ENCODE peak calls at places on chromosomes 6 and 20, in nine cellular contexts. E is spleen, C is heart left ventricle, S is SJCRH30, P is transverse colon, H is left lung, Q is aorta, K is thoracic aorta, J is fibroblast of lung. X is an unnamed sample.

GRCh38 chr6:77416839-77417238 is 46.5 kb downstream of the HTR1B start:
- DNase-seq in P (no peak), E (no peak), J (no peak), C (no peak), K (no peak), H (no peak), Q (no peak), S (no peak), X (no peak)

GRCh38 chr6:38375937-38376336 is 263.8 kb downstream of the BTBD9 start:
- DNase-seq in Q (no peak), C (no peak), E (no peak), J (no peak), S (no peak), K (no peak), H (no peak), P (no peak), X (no peak)

GRCh38 chr6:16585805-16586204 is 175.5 kb downstream of the ATXN1 start:
- DNase-seq in H (no peak), E (no peak), C (peak; percentile 15), P (no peak), J (no peak), K (no peak), S (no peak), Q (no peak), X (no peak)

GRCh38 chr6:56954389-56955170 is at the start of gene BEND6:
- DNase-seq in K (no peak), C (no peak), Q (peak; percentile 65), P (peak; percentile 38), H (peak; percentile 84), E (peak; percentile 79), J (peak; percentile 89), S (peak; percentile 57), X (peak; percentile 64)

GRCh38 chr6:7325750-7326149 is 12.8 kb upstream of the SSR1 start:
- DNase-seq in C (no peak), S (no peak), K (no peak), P (no peak), Q (no peak), E (no peak), J (no peak), H (no peak), X (no peak)

GRCh38 chr6:82877213-82878195 is 188.1 kb downstream of the UBE3D start:
- DNase-seq in K (no peak), P (no peak), J (peak; percentile 92), Q (no peak), E (no peak), C (no peak), S (peak; percentile 27), H (no peak), X (no peak)

GRCh38 chr6:12163149-12163548 is 127.0 kb upstream of the EDN1 start:
- DNase-seq in J (no peak), C (no peak), Q (no peak), H (no peak), E (peak; percentile 80), P (no peak), K (no peak), S (no peak), X (no peak)

GRCh38 chr6:26428206-26428605 is 12.1 kb upstream of the BTN3A3 start:
- DNase-seq in J (no peak), K (no peak), S (no peak), P (no peak), Q (no peak), C (no peak), E (no peak), H (no peak), X (no peak)

GRCh38 chr6:12534454-12534853 is 182.1 kb upstream of the PHACTR1 start:
- DNase-seq in Q (no peak), K (no peak), H (no peak), C (no peak), S (no peak), P (no peak), E (no peak), J (no peak), X (no peak)

GRCh38 chr20:57505991-57506390 is 18.9 kb downstream of the CTCFL start:
- DNase-seq in Q (no peak), P (no peak), H (no peak), S (no peak), K (no peak), C (no peak), J (no peak), E (no peak), X (no peak)

GRCh38 chr6:125073071-125073470 is 80.5 kb upstream of the TPD52L1 start:
- DNase-seq in C (no peak), P (no peak), Q (no peak), S (no peak), H (no peak), J (peak; percentile 15), K (no peak), E (no peak), X (no peak)

GRCh38 chr20:52766645-52767435 is 205.3 kb upstream of the TSHZ2 start:
- DNase-seq in C (no peak), P (no peak), S (no peak), K (no peak), E (no peak), H (no peak), Q (no peak), J (no peak), X (no peak)

GRCh38 chr6:82251942-82252341 is 4.4 kb upstream of the IBTK start:
- DNase-seq in S (no peak), K (no peak), J (peak; percentile 27), E (no peak), Q (no peak), C (no peak), P (no peak), H (no peak), X (no peak)

GRCh38 chr20:44573501-44573869 is 8.9 kb upstream of the PKIG start:
- DNase-seq in S (no peak), K (no peak), Q (no peak), C (no peak), E (no peak), J (no peak), H (no peak), P (no peak), X (no peak)
- H3K9me3 ChIP-seq in S (no peaks in the 10 kb centered on the region), K (no peaks in the 10 kb centered on the region), Q (no peaks in the 10 kb centered on the region), C (no peaks in the 10 kb centered on the region), E (no peaks in the 10 kb centered on the region), J (no peaks in the 10 kb centered on the region), H (no peaks in the 10 kb centered on the region), P (no peaks in the 10 kb centered on the region), X (no peaks in the 10 kb centered on the region)

GRCh38 chr6:17865243-17865642 is 122.2 kb downstream of the KIF13A start:
- DNase-seq in H (no peak), C (no peak), E (no peak), P (peak; percentile 59), S (no peak), K (no peak), J (peak; percentile 60), Q (no peak), X (peak; percentile 95)
- H3K27ac ChIP-seq in H (peak overlapping the region; percentile 16), C (peak overlapping the region; percentile 58), E (no peak overlapping the region), P (peak overlapping the region; percentile 70), S (peak overlapping the region; percentile 89), K (peak overlapping the region; percentile 79), J (peak overlapping the region; percentile 77), Q (peak overlapping the region; percentile 97), X (peak overlapping the region; percentile 100)

DNA sequence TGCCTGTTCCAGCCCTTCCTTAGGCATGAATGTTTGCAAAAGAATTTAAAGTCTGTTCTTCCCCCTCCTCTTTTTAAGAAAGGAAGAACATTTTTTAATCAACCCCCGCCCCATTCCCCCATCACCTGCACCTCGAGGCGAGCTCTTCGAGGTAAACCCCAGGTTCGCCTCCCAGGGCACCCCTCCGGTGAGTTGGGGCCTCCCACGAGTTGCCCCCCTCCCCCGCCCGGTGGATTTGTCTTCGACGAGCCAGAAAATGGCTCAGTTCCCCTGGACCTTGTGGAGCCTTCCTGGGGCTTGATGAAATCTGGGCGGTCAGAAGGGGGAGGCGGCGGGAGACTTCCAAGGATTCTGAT is 256 bp upstream of the OVOL2 start:
- DNase-seq in H (no peak), S (no peak), J (no peak), K (no peak), Q (no peak), P (no peak), E (no peak), C (no peak), X (no peak)
- H3K27me3 ChIP-seq in H (peaks cover 99% of the 10 kb centered on the region), S (no peaks in the 10 kb centered on the region), J (peaks cover 45% of the 10 kb centered on the region), K (peaks cover 4% of the 10 kb centered on the region), Q (no peaks in the 10 kb centered on the region), P (peaks cover 75% of the 10 kb centered on the region), E (peaks cover 68% of the 10 kb centered on the region), C (peaks cover 98% of the 10 kb centered on the region), X (no peaks in the 10 kb centered on the region)

GRCh38 chr20:56160956-56161355 is 87.6 kb upstream of the MC3R start:
- DNase-seq in C (no peak), E (no peak), K (no peak), Q (no peak), P (no peak), S (no peak), H (no peak), J (no peak), X (no peak)

GRCh38 chr20:56155625-56156024 is 92.9 kb upstream of the MC3R start:
- DNase-seq in H (no peak), C (no peak), Q (no peak), J (no peak), E (no peak), S (no peak), K (no peak), P (no peak), X (no peak)

GRCh38 chr20:56163806-56164205 is 84.7 kb upstream of the MC3R start:
- DNase-seq in P (no peak), H (no peak), C (no peak), S (peak; percentile 67), J (no peak), K (no peak), E (no peak), Q (no peak), X (no peak)

GRCh38 chr20:56157530-56158203 is 90.9 kb upstream of the MC3R start:
- DNase-seq in J (no peak), K (no peak), S (no peak), C (no peak), E (no peak), P (no peak), Q (no peak), H (no peak), X (no peak)

DNA sequence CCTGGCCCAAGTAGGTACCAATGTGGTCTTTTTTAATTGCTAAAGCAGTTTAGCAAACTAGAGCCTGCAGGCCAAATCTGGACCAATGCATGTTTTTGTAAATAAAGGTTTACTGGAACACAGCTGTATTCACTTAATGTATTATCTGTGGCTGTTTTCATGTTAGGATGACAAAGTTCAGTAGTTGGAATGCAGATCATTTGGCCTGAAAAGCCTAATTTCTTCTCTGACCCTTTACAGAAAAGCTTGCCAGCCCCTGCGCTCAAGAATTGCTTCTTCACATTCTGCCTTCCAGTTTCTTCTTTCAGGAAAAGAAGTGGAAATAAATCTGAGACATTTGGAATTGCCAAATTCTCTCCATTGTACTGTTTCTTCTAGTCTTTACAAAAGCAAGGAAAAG is 90.0 kb upstream of the MC3R start:
- DNase-seq in C (no peak), S (no peak), K (no peak), H (no peak), P (no peak), J (no peak), Q (no peak), E (no peak), X (no peak)
- H3K9me3 ChIP-seq in C (no peaks in the 10 kb centered on the region), S (no peaks in the 10 kb centered on the region), K (no peaks in the 10 kb centered on the region), H (no peaks in the 10 kb centered on the region), P (no peaks in the 10 kb centered on the region), J (no peaks in the 10 kb centered on the region), Q (peaks cover 2% of the 10 kb centered on the region), E (no peaks in the 10 kb centered on the region), X (no peaks in the 10 kb centered on the region)

GRCh38 chr20:47664068-47664437 is 121.2 kb downstream of the SULF2 start:
- DNase-seq in E (no peak), S (no peak), Q (no peak), C (no peak), P (peak; percentile 24), H (no peak), J (no peak), K (no peak), X (peak; percentile 77)
- H3K27ac ChIP-seq in E (no peak overlapping the region), S (no peak overlapping the region), Q (no peak overlapping the region), C (no peak overlapping the region), P (no peak overlapping the region), H (no peak overlapping the region), J (no peak overlapping the region), K (no peak overlapping the region), X (peak overlapping the region; percentile 61)

X was measured in RWPE2.